ENCODE peak calls at places on chromosomes 6 and 20, in five cellular contexts. D is GM23248, Q is mammary epithelial cell, L is fibroblast of lung, V is DND-41. X is an unnamed sample.
A peak's percentile ranks its signal among the peaks of the same experiment; 100 is the strongest.

GRCh38 chr20:4633780-4634179 is 87.9 kb upstream of the PRND start:
- DNase-seq in D (peak; percentile 89), L (peak; percentile 97), V (no peak), Q (peak; percentile 66), X (no peak)

GRCh38 chr20:34111057-34111711 is 859 bp downstream of the EIF2S2 start:
- DNase-seq in V (peak; percentile 15), Q (peak; percentile 58), L (peak; percentile 74), D (peak; percentile 79), X (peak; percentile 58)

GRCh38 chr20:39259010-39259803 is 297.1 kb downstream of the DHX35 start:
- DNase-seq in D (no peak), V (peak; percentile 80), Q (no peak), L (no peak), X (no peak)

GRCh38 chr6:130513770-130514169 is 148.0 kb downstream of the TMEM200A start:
- DNase-seq in V (peak; percentile 91), L (peak; percentile 98), Q (peak; percentile 79), D (peak; percentile 44), X (no peak)

GRCh38 chr6:91149246-91149645 is 562.4 kb upstream of the MAP3K7 start:
- DNase-seq in V (no peak), Q (no peak), D (peak; percentile 0), L (peak; percentile 42), X (no peak)

GRCh38 chr6:72248621-72249020 is 362.3 kb downstream of the RIMS1 start:
- DNase-seq in L (peak; percentile 36), D (no peak), Q (peak; percentile 38), V (no peak), X (no peak)

GRCh38 chr6:87151786-87152527 is 3.4 kb upstream of the ZNF292 start:
- DNase-seq in L (peak; percentile 67), V (no peak), D (peak; percentile 75), Q (peak; percentile 45), X (peak; percentile 79)

GRCh38 chr6:39086294-39086693 is 28.7 kb downstream of the SAYSD1 start:
- DNase-seq in Q (no peak), L (no peak), D (no peak), V (no peak), X (no peak)

GRCh38 chr6:57147955-57148858 is 23.9 kb upstream of the BAG2 start:
- DNase-seq in V (peak; percentile 19), Q (no peak), D (no peak), L (peak; percentile 24), X (no peak)

GRCh38 chr6:50821431-50822077 is 2.9 kb downstream of the TFAP2B start:
- DNase-seq in Q (no peak), V (no peak), D (no peak), L (no peak), X (no peak)

GRCh38 chr6:36025260-36025931 is 955 bp upstream of the SLC26A8 start:
- DNase-seq in L (peak; percentile 75), Q (no peak), V (no peak), D (peak; percentile 66), X (no peak)

GRCh38 chr20:35907017-35907685 is 47.2 kb downstream of the SCAND1 start:
- DNase-seq in Q (no peak), V (no peak), L (no peak), D (no peak), X (no peak)

GRCh38 chr6:83057705-83058321 is 7.8 kb downstream of the UBE3D start:
- DNase-seq in D (peak; percentile 75), Q (peak; percentile 37), V (peak; percentile 52), L (peak; percentile 26), X (peak; percentile 82)

GRCh38 chr6:158154816-158155215 is 13.2 kb downstream of the SERAC1 start:
- DNase-seq in D (no peak), L (no peak), V (no peak), Q (no peak), X (no peak)

GRCh38 chr20:15976047-15976731 is 597.1 kb downstream of the KIF16B start:
- DNase-seq in Q (no peak), V (no peak), D (no peak), L (no peak), X (no peak)

GRCh38 chr6:13261464-13261994 is 66.8 kb downstream of the TBC1D7 start:
- DNase-seq in D (no peak), L (no peak), V (peak; percentile 25), Q (no peak), X (peak; percentile 89)

GRCh38 chr6:92339891-92340290 is 1079.5 kb downstream of the EPHA7 start:
- DNase-seq in Q (no peak), L (no peak), D (no peak), V (no peak), X (no peak)

GRCh38 chr6:40721252-40721936 is 134.2 kb upstream of the LRFN2 start:
- DNase-seq in D (no peak), L (no peak), V (no peak), Q (no peak), X (peak; percentile 94)

GRCh38 chr6:70304611-70305010 is 1.7 kb upstream of the COL9A1 start:
- DNase-seq in Q (no peak), V (no peak), L (no peak), D (no peak), X (no peak)

GRCh38 chr6:148450866-148451265 is 108.2 kb downstream of the SASH1 start:
- DNase-seq in D (no peak), V (no peak), Q (no peak), L (no peak), X (no peak)

GRCh38 chr20:37291724-37292126 is 2.3 kb downstream of the MANBAL start:
- DNase-seq in Q (no peak), L (no peak), D (no peak), V (no peak), X (no peak)

GRCh38 chr20:46959081-46959692 is 64.5 kb downstream of the EYA2 start:
- DNase-seq in Q (peak; percentile 95), V (no peak), L (peak; percentile 98), D (peak; percentile 95), X (no peak)

GRCh38 chr6:40803897-40804702 is 216.9 kb upstream of the LRFN2 start:
- DNase-seq in D (peak; percentile 9), L (no peak), V (no peak), Q (no peak), X (peak; percentile 50)

DNA sequence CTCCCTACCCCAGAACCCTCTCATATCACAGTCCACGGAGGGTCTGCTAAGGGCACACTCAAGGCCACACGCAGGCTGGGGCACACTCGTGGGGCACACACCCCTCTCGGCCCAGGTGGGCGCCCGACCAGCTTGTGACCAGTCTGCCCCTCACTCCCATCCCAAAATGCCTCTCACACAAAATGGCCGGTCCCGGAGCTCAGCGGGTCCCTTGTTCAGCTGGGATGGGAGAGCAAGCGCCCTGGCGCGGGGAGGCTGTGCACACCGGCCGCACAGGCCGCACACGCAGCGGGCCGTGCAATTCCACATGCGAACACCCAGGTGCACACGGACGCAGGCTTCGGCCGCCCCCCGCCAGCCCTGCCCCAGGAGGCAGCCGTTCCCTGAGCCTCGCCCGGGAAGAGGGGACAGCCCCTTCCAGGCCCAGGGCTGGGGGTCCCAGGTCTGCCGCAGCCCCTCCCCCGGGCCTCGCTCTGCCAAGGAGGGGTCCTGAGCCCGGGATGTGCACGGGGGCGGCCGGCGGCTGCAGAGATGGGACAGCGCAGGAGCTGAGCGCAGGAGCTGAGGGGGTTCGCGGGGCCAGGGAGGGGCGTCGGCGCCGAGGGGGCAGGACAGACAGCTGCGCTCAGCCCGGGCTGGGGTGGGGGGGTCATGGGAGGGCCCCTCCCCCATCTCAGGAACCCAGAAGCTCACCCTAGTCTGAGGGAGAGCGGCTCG is 1.3 kb downstream of the KCNQ2 start:
- DNase-seq in D (no peak), V (no peak), L (no peak), Q (no peak), X (no peak)
- H3K4me3 ChIP-seq in D (no peak overlapping the region), V (no peak overlapping the region), L (no peak overlapping the region), Q (no peak overlapping the region), X (no peak overlapping the region)

DNA sequence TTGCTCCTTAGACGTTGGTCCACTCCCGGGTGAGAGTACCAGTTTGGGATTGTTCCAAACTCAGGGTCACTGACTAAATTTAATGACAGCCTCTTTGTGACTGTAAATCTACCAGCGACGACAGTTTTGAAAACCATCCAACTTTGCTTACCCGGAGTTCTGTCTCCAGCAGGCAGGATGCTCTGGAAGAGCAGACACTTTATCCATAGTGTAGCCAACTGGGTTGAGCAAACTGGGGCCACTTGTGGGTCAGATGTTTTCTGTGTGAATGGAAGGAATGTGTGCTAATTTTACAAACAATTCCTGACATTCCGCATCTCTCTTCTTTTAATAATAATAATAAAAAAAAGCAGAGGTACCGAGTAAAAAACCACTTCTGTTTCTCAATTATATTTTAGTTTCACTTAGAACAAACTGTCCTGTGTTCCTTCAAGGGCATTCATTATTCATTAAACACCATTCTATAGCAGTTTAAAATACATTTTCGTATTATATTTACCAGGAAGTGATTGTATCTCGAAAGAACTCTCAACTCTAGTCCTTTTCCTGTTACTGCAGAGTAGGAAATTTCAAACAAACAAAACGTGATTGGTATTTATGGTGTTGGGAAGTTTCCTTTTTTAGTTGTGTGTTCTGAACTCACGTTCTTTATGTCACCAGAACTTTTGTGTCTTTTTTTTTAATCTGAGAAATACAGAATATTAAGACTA is 139.7 kb upstream of the BTBD3 start:
- DNase-seq in L (peak; percentile 48), V (no peak), Q (no peak), D (peak; percentile 54), X (no peak)
- H3K9ac ChIP-seq in L (no peak overlapping the region), V (no peak overlapping the region), Q (no peak overlapping the region), D (no peak overlapping the region), X (no peak overlapping the region)

GRCh38 chr6:123091091-123091895 is 95.3 kb downstream of the CLVS2 start:
- DNase-seq in V (no peak), D (no peak), L (peak; percentile 36), Q (peak; percentile 92), X (no peak)
- H3K4me2 ChIP-seq in V (no peak overlapping the region), D (no peak overlapping the region), L (no peak overlapping the region), Q (peak overlapping the region; percentile 71), X (no peak overlapping the region)

DNA sequence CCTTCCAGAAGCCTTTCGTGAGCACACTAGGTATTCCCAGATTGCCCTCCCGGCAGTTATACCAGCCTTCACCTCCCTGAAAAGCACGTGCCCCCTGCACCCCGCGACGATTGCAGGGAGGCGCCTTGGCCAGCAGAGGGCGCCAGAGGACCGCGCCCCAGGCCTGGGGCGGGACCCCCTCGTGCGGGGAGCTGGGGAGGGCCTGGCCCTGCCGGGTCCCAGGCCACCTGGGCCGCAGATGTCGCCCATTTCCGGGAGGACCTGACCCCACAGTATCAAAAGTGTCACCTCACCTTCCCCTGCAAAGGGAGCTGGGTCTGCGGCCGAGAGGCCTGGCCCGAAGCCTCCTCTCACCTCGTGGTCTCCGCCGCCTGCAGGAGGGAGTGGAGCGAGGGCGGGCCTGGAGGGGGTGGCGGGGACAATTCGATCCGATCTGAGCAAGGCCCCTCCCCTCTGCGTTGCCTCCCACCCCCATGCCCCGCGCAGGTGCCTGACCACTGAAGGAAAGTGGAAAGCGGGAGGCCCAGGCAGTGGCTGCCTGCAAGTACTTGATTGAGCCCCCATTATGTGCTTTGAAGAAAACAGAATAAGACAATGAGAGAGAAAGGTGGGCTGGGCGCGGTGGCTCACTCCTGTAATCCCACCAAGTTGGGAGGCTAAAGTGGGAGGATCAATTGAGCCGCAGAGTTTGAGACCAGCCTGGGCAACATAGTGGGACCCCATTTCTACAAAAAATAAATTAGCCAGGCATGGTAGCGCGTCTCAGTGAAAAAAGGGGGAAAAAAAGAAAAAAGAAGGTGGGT is 3.5 kb upstream of the SNAI1 start:
- DNase-seq in V (peak; percentile 73), D (peak; percentile 52), L (peak; percentile 48), Q (no peak), X (peak; percentile 82)
- H3K4me3 ChIP-seq in V (no peak overlapping the region), D (peak overlapping the region; percentile 58), L (no peak overlapping the region), Q (peak overlapping the region; percentile 51), X (no peak overlapping the region)

DNA sequence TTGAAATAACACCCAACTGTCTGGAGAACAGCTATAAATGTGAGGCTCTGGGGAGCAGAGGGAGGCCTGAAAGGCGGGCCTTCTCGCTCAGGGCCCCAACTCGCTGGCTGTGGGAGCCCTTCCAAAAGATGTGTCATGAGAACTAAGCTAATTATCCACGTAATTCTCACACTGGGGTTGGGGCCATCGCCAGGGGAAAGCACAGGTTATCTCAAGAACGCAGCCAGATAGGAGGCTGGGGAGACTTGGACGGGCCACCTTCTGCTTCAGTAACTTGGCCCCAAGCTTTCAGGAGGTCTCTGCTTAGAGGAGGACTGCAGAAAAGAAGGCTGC is 1.6 kb downstream of the PXDC1 start:
- DNase-seq in V (no peak), L (peak; percentile 83), D (peak; percentile 91), Q (peak; percentile 81), X (no peak)
- H3K9ac ChIP-seq in V (no peak overlapping the region), L (peak overlapping the region; percentile 93), D (peak overlapping the region; percentile 99), Q (peak overlapping the region; percentile 77), X (no peak overlapping the region)

X was measured in Karpas-422.